ENCODE peak calls at places on chromosomes 6 and 20, in five cellular contexts. M is pulmonary artery endothelial cell, I is neural crest cell, A is WTC11, R is omental fat pad. P is an unnamed sample.

GRCh38 chr6:10933126-10933525 is 46.3 kb downstream of the SYCP2L start:
- DNase-seq in M (no peak), I (no peak), A (no peak), R (no peak), P (no peak)

GRCh38 chr20:16027710-16028109 is 545.5 kb downstream of the KIF16B start:
- DNase-seq in M (no peak), I (no peak), A (no peak), R (no peak), P (no peak)

GRCh38 chr20:11712611-11713160 is 205.0 kb upstream of the BTBD3 start:
- DNase-seq in M (no peak), I (no peak), A (no peak), R (no peak), P (no peak)

GRCh38 chr6:12504325-12504966 is 212.1 kb upstream of the PHACTR1 start:
- DNase-seq in M (no peak), I (no peak), A (peak; percentile 33), R (no peak), P (peak; percentile 14)

GRCh38 chr6:170146640-170147039 is 144.2 kb downstream of the DLL1 start:
- DNase-seq in M (no peak), I (no peak), A (no peak), R (no peak), P (no peak)

GRCh38 chr6:167139761-167140160 is 16.9 kb downstream of the CCR6 start:
- DNase-seq in M (no peak), I (no peak), A (no peak), R (no peak), P (no peak)

GRCh38 chr20:41173161-41173721 is 35.9 kb downstream of the PLCG1 start:
- DNase-seq in M (peak; percentile 22), I (peak; percentile 81), A (peak; percentile 86), R (peak; percentile 79), P (peak; percentile 88)

GRCh38 chr6:63516186-63516944 is 55.9 kb upstream of the LOC128125822 start:
- DNase-seq in M (no peak), I (no peak), A (no peak), R (no peak), P (no peak)

GRCh38 chr20:32411955-32412706 is 54.0 kb downstream of the ASXL1 start:
- DNase-seq in M (no peak), I (no peak), A (no peak), R (no peak), P (no peak)

GRCh38 chr6:34138924-34139323 is 7.0 kb downstream of the GRM4 start:
- DNase-seq in M (no peak), I (no peak), A (no peak), R (no peak), P (peak; percentile 25)

GRCh38 chr6:51552400-51552799 is 535.0 kb downstream of the PKHD1 start:
- DNase-seq in M (no peak), I (no peak), A (no peak), R (no peak), P (no peak)

GRCh38 chr6:147390909-147391536 is 117.5 kb upstream of the SAMD5 start:
- DNase-seq in M (no peak), I (no peak), A (no peak), R (no peak), P (peak; percentile 46)

GRCh38 chr20:38617011-38617829 is 15.6 kb downstream of the ARHGAP40 start:
- DNase-seq in M (no peak), I (no peak), A (peak; percentile 35), R (no peak), P (no peak)

GRCh38 chr6:11495565-11496145 is 41.9 kb upstream of the TMEM170B start:
- DNase-seq in M (no peak), I (no peak), A (no peak), R (no peak), P (no peak)

GRCh38 chr20:59246691-59247090 is 53.7 kb upstream of the EDN3 start:
- DNase-seq in M (no peak), I (no peak), A (no peak), R (no peak), P (no peak)

GRCh38 chr20:19347943-19348456 is 135.6 kb downstream of the SLC24A3 start:
- DNase-seq in M (no peak), I (no peak), A (no peak), R (no peak), P (no peak)

GRCh38 chr6:47169785-47170685 is 127.9 kb upstream of the ADGRF1 start:
- DNase-seq in M (no peak), I (no peak), A (no peak), R (no peak), P (no peak)

GRCh38 chr20:62168890-62169435 is 13.9 kb upstream of the MTG2 start:
- DNase-seq in M (no peak), I (no peak), A (no peak), R (no peak), P (no peak)

GRCh38 chr6:152225231-152225934 is 411.8 kb downstream of the SYNE1 start:
- DNase-seq in M (no peak), I (no peak), A (no peak), R (no peak), P (no peak)

GRCh38 chr6:111918825-111919224 is 45.6 kb upstream of the FYN start:
- DNase-seq in M (no peak), I (no peak), A (no peak), R (no peak), P (peak; percentile 93)

GRCh38 chr6:15259766-15260098 is 13.9 kb downstream of the JARID2 start:
- DNase-seq in M (no peak), I (no peak), A (no peak), R (no peak), P (no peak)

GRCh38 chr6:30719356-30719755 is 796 bp upstream of the TUBB start:
- DNase-seq in M (no peak), I (no peak), A (no peak), R (no peak), P (no peak)

GRCh38 chr6:5333653-5334052 is 72.3 kb downstream of the FARS2 start:
- DNase-seq in M (no peak), I (no peak), A (no peak), R (no peak), P (peak; percentile 34)

GRCh38 chr6:8047466-8048292 is 16.5 kb downstream of the BLOC1S5 start:
- DNase-seq in M (peak; percentile 43), I (no peak), A (no peak), R (no peak), P (no peak)

GRCh38 chr6:167827588-167828324 is 1.0 kb downstream of the AFDN start:
- DNase-seq in M (no peak), I (peak; percentile 45), A (peak; percentile 63), R (no peak), P (peak; percentile 50)

GRCh38 chr6:14365393-14365792 is 247.8 kb downstream of the CD83 start:
- DNase-seq in M (no peak), I (no peak), A (no peak), R (no peak), P (no peak)

GRCh38 chr6:121435444-121436069 is at the start of gene GJA1:
- DNase-seq in M (peak; percentile 78), I (peak; percentile 42), A (peak; percentile 45), R (no peak), P (peak; percentile 27)

GRCh38 chr6:144413418-144413817 is 128.3 kb downstream of the UTRN start:
- DNase-seq in M (no peak), I (no peak), A (no peak), R (no peak), P (no peak)

GRCh38 chr6:116309657-116310056 is 29.9 kb upstream of the TSPYL1 start:
- DNase-seq in M (no peak), I (no peak), A (no peak), R (no peak), P (no peak)

GRCh38 chr20:40218296-40218955 is 470.6 kb downstream of the MAFB start:
- DNase-seq in M (no peak), I (no peak), A (no peak), R (no peak), P (no peak)

GRCh38 chr6:22448311-22448711 is 121.1 kb upstream of the HDGFL1 start:
- DNase-seq in M (peak; percentile 96), I (no peak), A (no peak), R (no peak), P (peak; percentile 40)

GRCh38 chr20:21099653-21100589 is 6.2 kb downstream of the LINC00237 start:
- DNase-seq in M (no peak), I (peak; percentile 41), A (peak; percentile 60), R (no peak), P (no peak)

GRCh38 chr6:79372757-79373156 is 138.3 kb upstream of the HMGN3 start:
- DNase-seq in M (no peak), I (no peak), A (no peak), R (no peak), P (no peak)